ENCODE peak calls at places on chromosome 19, in four cellular contexts. H is EH; R is MCF 10A; C is stimulated activated CD4-positive, alpha-beta T cell treated with anti-CD3 and anti-CD28 coated beads, Interleukin-12 subunit alpha, Interleukin-12 subunit beta, amount 100 ng/mL, for 4 hours. V is an unnamed sample.

GRCh38 chr19:17359905-17360800 is 17.0 kb downstream of the PLVAP start:
- DNase-seq in H (no peak), R (no peak), C (no peak), V (no peak)

GRCh38 chr19:3378352-3379146 is 12.2 kb downstream of the NFIC start:
- DNase-seq in H (no peak), R (no peak), C (no peak), V (no peak)

GRCh38 chr19:11578342-11579142 is 1.1 kb upstream of the ACP5 start:
- DNase-seq in H (peak), R (no peak), C (peak), V (peak)

GRCh38 chr19:10505583-10506229 is 2.5 kb upstream of the KEAP1 start:
- DNase-seq in H (peak), R (peak), C (peak), V (peak)

GRCh38 chr19:51788029-51788428 is 6.9 kb upstream of the FPR3 start:
- DNase-seq in H (no peak), R (no peak), C (no peak), V (no peak)

GRCh38 chr19:10800488-10800887 is 35.5 kb downstream of the TMED1 start:
- DNase-seq in H (no peak), R (no peak), C (no peak), V (peak)

GRCh38 chr19:3855321-3855720 is 13.5 kb downstream of the ZFR2 start:
- DNase-seq in H (no peak), R (no peak), C (no peak), V (no peak)

GRCh38 chr19:40921005-40921897 is 39.2 kb upstream of the CYP2A7 start:
- DNase-seq in H (peak), R (peak), C (no peak), V (no peak)

GRCh38 chr19:39428309-39429112 is 7.2 kb downstream of the RPS16 start:
- DNase-seq in H (peak), R (no peak), C (no peak), V (peak)

GRCh38 chr19:39531834-39532232 is 819 bp downstream of the EID2B start:
- DNase-seq in H (no peak), R (no peak), C (no peak), V (no peak)

GRCh38 chr19:48991823-48992570 is 1.1 kb downstream of the GYS1 start:
- DNase-seq in H (peak), R (peak), C (no peak), V (no peak)

GRCh38 chr19:45568732-45569131 is 15.9 kb downstream of the OPA3 start:
- DNase-seq in H (peak), R (peak), C (no peak), V (no peak)

GRCh38 chr19:6065685-6066365 is 44.5 kb downstream of the RFX2 start:
- DNase-seq in H (peak), R (no peak), C (peak), V (peak)

GRCh38 chr19:3131168-3131567 is 4.7 kb upstream of the GNA15 start:
- DNase-seq in H (no peak), R (no peak), C (no peak), V (peak)

GRCh38 chr19:13401388-13401787 is 104.9 kb downstream of the CACNA1A start:
- DNase-seq in H (peak), R (peak), C (no peak), V (no peak)

GRCh38 chr19:10404888-10405808 is 1.8 kb upstream of the CDC37 start:
- DNase-seq in H (peak), R (no peak), C (no peak), V (peak)

GRCh38 chr19:30671622-30672051 is 299.5 kb downstream of the ZNF536 start:
- DNase-seq in H (peak), R (peak), C (no peak), V (peak)